ENCODE peak calls at places on chromosomes 6 and 20, in ten cellular contexts. O is psoas muscle, U is HL-60, B is HCT116, J is K562, H is hepatocyte, V is astrocyte of the cerebellum, G is endodermal cell, Z is AG09309, N is transverse colon. D is an unnamed sample.

GRCh38 chr6:48325701-48326100 is 214.7 kb upstream of the PTCHD4 start:
- DNase-seq in Z (no peak), U (no peak), G (no peak), B (no peak), N (no peak), H (no peak), O (no peak), V (no peak), J (no peak), D (no peak)

GRCh38 chr6:26592649-26593048 is 4.1 kb upstream of the ABT1 start:
- DNase-seq in V (no peak), N (no peak), B (no peak), O (no peak), U (no peak), Z (no peak), J (peak), G (no peak), H (no peak), D (no peak)

GRCh38 chr20:17557675-17558006 is 12.2 kb upstream of the DSTN start:
- DNase-seq in B (peak), O (no peak), G (no peak), V (no peak), H (peak), Z (no peak), U (no peak), J (peak), N (peak), D (no peak)

GRCh38 chr20:63382551-63383300 is 21.6 kb upstream of the CHRNA4 start:
- DNase-seq in V (no peak), H (no peak), G (no peak), B (no peak), O (no peak), N (no peak), J (no peak), U (no peak), Z (no peak), D (no peak)

GRCh38 chr6:84448331-84448730 is 220.9 kb upstream of the CEP162 start:
- DNase-seq in N (no peak), U (no peak), O (no peak), V (no peak), G (no peak), B (no peak), H (no peak), Z (no peak), J (no peak), D (no peak)

GRCh38 chr6:99603421-99604160 is 3.0 kb upstream of the PRDM13 start:
- DNase-seq in V (no peak), B (no peak), Z (no peak), O (peak), H (peak), N (no peak), J (peak), G (peak), U (no peak), D (no peak)

GRCh38 chr6:147528511-147529145 is 20.1 kb downstream of the SAMD5 start:
- DNase-seq in V (no peak), B (no peak), O (no peak), G (no peak), Z (peak), N (no peak), J (no peak), H (no peak), U (no peak), D (no peak)

GRCh38 chr6:2940010-2940850 is 31.1 kb downstream of the SERPINB6 start:
- DNase-seq in N (no peak), J (no peak), O (no peak), Z (no peak), H (no peak), V (no peak), B (no peak), U (peak), G (peak), D (no peak)

GRCh38 chr6:162726997-162727346 is 594 bp downstream of the PRKN start:
- DNase-seq in J (peak), N (peak), B (no peak), G (no peak), U (no peak), Z (no peak), H (no peak), V (no peak), O (no peak), D (no peak)

GRCh38 chr6:150876598-150876997 is 11.1 kb downstream of the MTHFD1L start:
- DNase-seq in U (no peak), N (peak), O (peak), H (no peak), B (no peak), G (no peak), V (no peak), J (no peak), Z (no peak), D (no peak)

GRCh38 chr6:151269318-151269995 is 29.7 kb downstream of the AKAP12 start:
- DNase-seq in U (no peak), N (no peak), Z (peak), J (no peak), V (no peak), G (no peak), O (no peak), H (no peak), B (no peak), D (no peak)

GRCh38 chr6:37176268-37177082 is 6.5 kb downstream of the PIM1 start:
- DNase-seq in Z (no peak), V (no peak), B (no peak), G (peak), U (no peak), J (peak), O (no peak), N (no peak), H (peak), D (no peak)

GRCh38 chr6:93318127-93318526 is 101.2 kb downstream of the EPHA7 start:
- DNase-seq in H (no peak), U (no peak), O (no peak), G (no peak), Z (no peak), B (no peak), V (no peak), J (no peak), N (no peak), D (no peak)

GRCh38 chr6:35425284-35425683 is 26.9 kb upstream of the FANCE start:
- DNase-seq in N (no peak), Z (peak), O (no peak), V (peak), H (no peak), B (no peak), U (no peak), J (no peak), G (no peak), D (peak)

GRCh38 chr6:7975764-7976146 is 65.2 kb upstream of the TXNDC5 start:
- DNase-seq in V (no peak), O (no peak), N (peak), B (no peak), G (peak), J (peak), H (peak), Z (no peak), U (no peak), D (no peak)

GRCh38 chr6:140269766-140270165 is 895.3 kb upstream of the CITED2 start:
- DNase-seq in J (no peak), O (no peak), G (no peak), B (no peak), N (no peak), V (no peak), U (no peak), H (no peak), Z (no peak), D (no peak)

GRCh38 chr20:13302647-13303425 is 81.8 kb downstream of the ISM1 start:
- DNase-seq in Z (no peak), O (no peak), G (peak), V (no peak), N (peak), J (peak), B (peak), H (peak), U (peak), D (no peak)

GRCh38 chr20:44495802-44496481 is 20.3 kb downstream of the TTPAL start:
- DNase-seq in O (no peak), G (no peak), U (no peak), B (peak), J (no peak), H (peak), N (no peak), Z (peak), V (peak), D (peak)

GRCh38 chr20:2475850-2476741 is 5.5 kb upstream of the SNRPB start:
- DNase-seq in O (no peak), B (no peak), G (no peak), N (no peak), Z (no peak), H (no peak), J (no peak), U (no peak), V (no peak), D (no peak)

GRCh38 chr20:6265204-6265904 is 142.5 kb upstream of the FERMT1 start:
- DNase-seq in N (no peak), H (peak), B (peak), Z (peak), V (peak), U (peak), J (peak), G (no peak), O (no peak), D (peak)

GRCh38 chr20:15619341-15619740 is 953.9 kb downstream of the KIF16B start:
- DNase-seq in O (no peak), U (no peak), N (no peak), J (no peak), Z (no peak), B (no peak), V (no peak), H (no peak), G (no peak), D (no peak)

GRCh38 chr6:788058-788457 is 95.1 kb upstream of the EXOC2 start:
- DNase-seq in G (no peak), H (no peak), N (no peak), O (no peak), Z (no peak), V (no peak), B (no peak), J (no peak), U (peak), D (no peak)

GRCh38 chr20:61127311-61128044 is 124.6 kb upstream of the CDH4 start:
- DNase-seq in V (no peak), B (no peak), O (no peak), G (no peak), N (no peak), H (no peak), J (no peak), U (no peak), Z (peak), D (peak)

GRCh38 chr6:52371656-52372151 is 9.8 kb downstream of the PAQR8 start:
- DNase-seq in O (no peak), J (no peak), U (no peak), V (peak), N (no peak), G (no peak), H (peak), B (no peak), Z (no peak), D (no peak)

GRCh38 chr6:90460067-90460466 is 126.8 kb downstream of the MAP3K7 start:
- DNase-seq in B (no peak), G (no peak), J (no peak), U (no peak), H (no peak), N (no peak), V (no peak), O (no peak), Z (no peak), D (no peak)

GRCh38 chr6:149166747-149167146 is 150.8 kb upstream of the TAB2 start:
- DNase-seq in U (no peak), G (no peak), V (peak), N (no peak), B (no peak), Z (no peak), J (no peak), O (no peak), H (peak), D (no peak)

GRCh38 chr6:41735427-41736206 is at the start of gene TFEB:
- DNase-seq in Z (no peak), H (peak), U (peak), O (peak), B (peak), J (peak), V (peak), N (peak), G (peak), D (peak)

GRCh38 chr20:62143976-62144825 is 632 bp downstream of the SS18L1 start:
- DNase-seq in Z (peak), J (peak), H (peak), O (peak), V (no peak), B (no peak), N (peak), G (peak), U (peak), D (no peak)

GRCh38 chr6:110002676-110003075 is 24.6 kb downstream of the GPR6 start:
- DNase-seq in V (no peak), H (no peak), Z (no peak), B (no peak), G (no peak), U (no peak), J (no peak), O (no peak), N (no peak), D (no peak)

GRCh38 chr6:41066867-41067304 is 5.3 kb downstream of the OARD1 start:
- DNase-seq in U (peak), H (peak), O (peak), G (peak), V (peak), B (peak), J (peak), Z (peak), N (peak), D (peak)

GRCh38 chr6:148616811-148617210 is 130.0 kb upstream of the UST start:
- DNase-seq in B (no peak), Z (peak), U (no peak), O (no peak), N (no peak), G (no peak), V (no peak), J (no peak), H (no peak), D (no peak)

GRCh38 chr20:50579511-50579910 is 69.3 kb downstream of the PTPN1 start:
- DNase-seq in U (no peak), J (no peak), H (no peak), O (no peak), N (no peak), G (no peak), Z (no peak), V (no peak), B (no peak), D (no peak)

GRCh38 chr20:50578778-50579165 is 68.6 kb downstream of the PTPN1 start:
- DNase-seq in O (no peak), Z (no peak), J (no peak), H (no peak), G (no peak), V (no peak), N (no peak), U (no peak), B (no peak), D (no peak)

GRCh38 chr20:50582092-50582491 is 71.9 kb downstream of the PTPN1 start:
- DNase-seq in N (no peak), U (no peak), H (no peak), G (no peak), J (no peak), O (no peak), B (no peak), Z (no peak), V (no peak), D (no peak)

GRCh38 chr20:50580842-50581544 is 70.8 kb downstream of the PTPN1 start:
- DNase-seq in O (no peak), H (no peak), N (no peak), B (no peak), G (no peak), J (no peak), V (no peak), U (no peak), Z (no peak), D (no peak)

DNA sequence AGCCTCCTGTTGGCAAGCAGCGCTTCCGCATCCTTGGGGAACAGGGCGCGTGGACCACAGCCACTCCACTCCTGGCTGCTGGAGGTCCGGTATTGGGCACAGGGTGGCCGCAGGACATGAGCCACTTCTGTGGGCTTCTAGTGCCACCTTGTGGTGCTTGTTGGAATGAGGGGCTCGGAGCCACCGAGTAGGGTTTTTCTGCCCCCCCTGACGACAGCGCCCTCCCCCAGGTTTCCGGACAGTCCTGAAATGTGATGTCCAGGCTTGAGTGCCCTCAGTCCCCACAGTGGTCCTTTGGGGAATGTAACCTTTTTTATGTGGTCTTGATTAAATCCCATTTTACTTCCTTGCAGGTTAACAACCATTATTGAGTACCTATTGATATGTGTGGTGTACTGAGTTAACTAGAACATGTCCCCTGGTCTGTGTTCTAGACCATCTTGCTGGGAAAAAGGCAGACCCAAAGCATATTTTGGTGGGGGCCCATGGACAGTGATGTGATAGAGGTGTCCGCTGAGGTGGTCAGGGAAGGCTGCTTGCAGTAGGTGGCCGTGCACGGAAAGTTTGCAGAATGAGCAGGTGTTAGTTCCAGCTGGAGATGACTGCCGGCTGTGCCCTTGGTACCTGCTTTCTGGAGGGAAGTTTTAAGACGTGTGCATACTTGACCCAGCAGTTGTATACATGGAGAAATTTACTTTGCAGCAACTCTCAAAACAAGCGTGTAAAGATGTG is 70.0 kb downstream of the PTPN1 start:
- DNase-seq in N (peak), J (peak), U (peak), V (no peak), Z (no peak), G (peak), H (peak), B (peak), O (peak), D (no peak)
- TF ChIP-seq CTCF in N (peak), J (peak), U (peak), V (peak), Z (peak), G (peak), H (peak), B (peak), O (peak), D (peak)

DNA sequence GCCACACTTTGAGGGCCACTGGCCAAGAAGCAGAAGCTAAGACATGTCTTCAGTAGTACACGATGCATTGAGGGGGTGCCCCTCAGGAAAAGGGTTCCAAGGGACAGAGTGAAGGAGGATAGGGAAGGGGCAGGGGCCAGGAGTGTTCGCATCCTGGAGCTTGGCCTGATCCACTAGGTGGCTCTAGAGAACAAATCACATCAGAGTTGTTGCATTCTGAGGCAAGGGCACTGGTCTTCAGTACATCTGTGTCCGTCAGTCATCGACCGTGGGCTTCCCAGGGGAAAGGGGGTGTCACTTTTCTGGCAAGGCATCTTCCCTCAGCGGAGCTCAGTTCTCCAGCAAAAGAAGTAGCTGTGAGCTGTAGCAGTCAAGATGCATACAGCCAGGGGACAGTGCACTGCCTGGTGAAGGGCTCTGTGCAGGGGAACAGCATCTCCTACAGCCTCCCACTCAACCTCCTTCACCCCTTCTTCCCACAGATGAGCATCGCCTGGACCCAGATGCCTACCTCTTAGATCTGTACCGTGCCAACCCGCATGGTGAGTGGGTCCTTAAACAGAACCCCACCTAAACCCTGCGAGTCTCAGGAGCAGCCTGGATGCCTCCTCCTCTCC is 47.8 kb downstream of the ARHGAP40 start:
- DNase-seq in J (peak), U (peak), N (no peak), V (no peak), O (no peak), H (peak), B (no peak), G (peak), Z (no peak), D (no peak)
- H3K4me3 ChIP-seq in J (no peak), U (no peak), N (no peak), V (no peak), O (no peak), H (no peak), B (no peak), G (no peak), Z (no peak), D (no peak)

GRCh38 chr6:127120109-127120786 is 1.8 kb downstream of the RSPO3 start:
- DNase-seq in N (no peak), J (no peak), H (peak), B (no peak), V (no peak), O (peak), G (peak), U (no peak), Z (no peak), D (no peak)

GRCh38 chr6:127124196-127124595 is 5.7 kb downstream of the RSPO3 start:
- DNase-seq in H (no peak), Z (no peak), J (no peak), O (no peak), G (no peak), B (no peak), V (no peak), U (no peak), N (no peak), D (no peak)

GRCh38 chr6:127120787-127121636 is 2.5 kb downstream of the RSPO3 start:
- DNase-seq in V (peak), U (peak), B (peak), O (peak), G (peak), H (peak), J (peak), N (peak), Z (peak), D (peak)

GRCh38 chr6:127119361-127120108 is 1.1 kb downstream of the RSPO3 start:
- DNase-seq in H (peak), N (no peak), U (no peak), O (peak), Z (no peak), B (no peak), J (no peak), G (peak), V (no peak), D (no peak)

DNA sequence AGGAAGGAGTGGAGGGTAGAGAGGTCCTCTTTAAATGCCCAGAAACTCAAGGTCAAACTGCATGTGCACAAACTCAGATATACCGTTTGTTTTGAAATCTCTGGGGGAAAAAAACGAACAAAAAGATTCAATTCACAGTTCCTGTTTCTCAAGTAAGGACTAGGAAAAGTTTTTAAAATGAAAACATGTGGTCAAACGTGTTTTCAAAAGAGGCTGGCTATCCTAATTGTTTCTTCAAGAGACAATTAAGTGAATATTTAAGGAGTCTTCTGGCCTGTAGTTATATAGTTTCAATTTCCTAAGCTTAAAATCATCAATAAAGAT is 3.1 kb downstream of the RSPO3 start:
- DNase-seq in J (no peak), O (no peak), N (no peak), G (no peak), U (no peak), H (no peak), Z (no peak), B (no peak), V (no peak), D (no peak)
- TF ChIP-seq CTCF in J (no peak), O (no peak), N (no peak), G (no peak), U (no peak), H (no peak), Z (no peak), B (no peak), V (no peak), D (no peak)

GRCh38 chr20:31602779-31603441 is 2.2 kb upstream of the ID1 start:
- DNase-seq in U (peak), O (no peak), Z (no peak), B (peak), V (peak), J (no peak), N (peak), H (peak), G (peak), D (no peak)

GRCh38 chr20:31604567-31605030 is 490 bp upstream of the ID1 start:
- DNase-seq in J (no peak), H (no peak), U (no peak), G (no peak), B (no peak), Z (no peak), N (no peak), V (no peak), O (no peak), D (no peak)

GRCh38 chr20:31605031-31605901 is at the start of gene ID1:
- DNase-seq in H (peak), J (peak), O (peak), N (peak), G (peak), U (peak), B (peak), Z (peak), V (peak), D (no peak)

GRCh38 chr20:31603822-31604566 is 1.1 kb upstream of the ID1 start:
- DNase-seq in Z (peak), N (peak), H (peak), U (peak), V (peak), J (peak), O (peak), B (peak), G (peak), D (no peak)

DNA sequence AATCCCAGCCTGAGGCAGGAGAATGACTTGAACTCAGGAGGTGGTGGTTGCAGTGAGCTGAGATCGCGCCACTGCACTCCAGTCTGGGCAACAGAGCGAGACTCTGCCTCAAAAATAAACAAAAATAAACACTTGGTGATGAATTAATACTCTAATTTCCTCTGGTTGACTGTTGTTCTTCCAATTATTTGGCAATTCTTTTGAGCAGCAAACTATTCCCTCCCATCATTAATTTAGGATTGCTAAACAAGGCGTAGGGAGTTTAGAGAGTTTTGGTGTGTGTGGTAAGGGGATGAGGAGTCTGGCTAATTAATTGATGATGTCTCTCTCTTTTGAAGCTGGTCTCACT is 2.7 kb upstream of the ID1 start:
- DNase-seq in Z (no peak), B (no peak), O (no peak), G (no peak), H (no peak), U (no peak), V (no peak), J (no peak), N (no peak), D (no peak)
- H3K4me3 ChIP-seq in Z (no peak), B (peak), O (no peak), G (no peak), H (no peak), U (no peak), V (no peak), J (no peak), N (no peak), D (no peak)